ENCODE peak calls at places on chromosome 1, in five cellular contexts. U is cardiac muscle cell, H is NCI-H2081, W is neural crest cell, O is hypothalamus. C is an unnamed sample.

GRCh38 chr1:245686446-245687030 is 531.8 kb downstream of the KIF26B start:
- DNase-seq in W (no peak), H (no peak), U (no peak), O (no peak), C (no peak)

GRCh38 chr1:110005971-110006370 is 21.4 kb downstream of the AHCYL1 start:
- DNase-seq in H (no peak), U (no peak), O (no peak), W (no peak), C (no peak)

GRCh38 chr1:226217273-226217672 is 6.2 kb upstream of the MIXL1 start:
- DNase-seq in H (no peak), W (no peak), U (peak; percentile 32), O (no peak), C (no peak)

GRCh38 chr1:182389619-182390047 is 2.0 kb downstream of the GLUL start:
- DNase-seq in W (no peak), O (no peak), H (no peak), U (no peak), C (no peak)

GRCh38 chr1:223001653-223002634 is 141.1 kb downstream of the TLR5 start:
- DNase-seq in O (no peak), W (no peak), H (peak; percentile 57), U (no peak), C (no peak)

GRCh38 chr1:86848654-86849053 is 65.3 kb downstream of the SELENOF start:
- DNase-seq in W (no peak), U (no peak), O (no peak), H (no peak), C (no peak)

GRCh38 chr1:175388286-175388685 is 195.7 kb upstream of the KIAA0040 start:
- DNase-seq in W (no peak), H (no peak), O (no peak), U (no peak), C (no peak)

GRCh38 chr1:34711936-34712688 is 42.7 kb upstream of the GJB5 start:
- DNase-seq in U (no peak), H (no peak), O (no peak), W (no peak), C (no peak)

GRCh38 chr1:95578462-95578861 is 344.5 kb downstream of the RWDD3 start:
- DNase-seq in O (no peak), W (no peak), H (no peak), U (peak; percentile 15), C (no peak)

GRCh38 chr1:77031101-77031662 is 163.9 kb downstream of the ST6GALNAC5 start:
- DNase-seq in O (no peak), U (peak; percentile 35), H (peak; percentile 95), W (no peak), C (no peak)

GRCh38 chr1:6727535-6727934 is 25.9 kb upstream of the DNAJC11 start:
- DNase-seq in O (no peak), W (peak; percentile 77), U (peak; percentile 74), H (peak; percentile 34), C (peak; percentile 72)

GRCh38 chr1:87226341-87226760 is 102.3 kb upstream of the LMO4 start:
- DNase-seq in W (no peak), O (no peak), H (no peak), U (peak; percentile 99), C (peak; percentile 23)

GRCh38 chr1:96309783-96310182 is 411.8 kb upstream of the PTBP2 start:
- DNase-seq in H (no peak), W (no peak), O (no peak), U (peak; percentile 83), C (no peak)

GRCh38 chr1:230171337-230172015 is 104.4 kb downstream of the GALNT2 start:
- DNase-seq in H (no peak), W (no peak), O (no peak), U (no peak), C (no peak)

GRCh38 chr1:32743380-32744062 is 41.0 kb upstream of the SYNC start:
- DNase-seq in W (no peak), U (no peak), H (no peak), O (no peak), C (no peak)

GRCh38 chr1:234143681-234144080 is 229.6 kb upstream of the COA6 start:
- DNase-seq in W (no peak), O (no peak), H (no peak), U (no peak), C (no peak)

GRCh38 chr1:167486090-167486824 is 32.1 kb downstream of the CD247 start:
- DNase-seq in H (no peak), U (peak; percentile 9), W (no peak), O (no peak), C (no peak)

GRCh38 chr1:167676205-167676915 is 45.4 kb upstream of the MPZL1 start:
- DNase-seq in U (no peak), W (no peak), H (no peak), O (no peak), C (no peak)

GRCh38 chr1:29282924-29283803 is 46.8 kb downstream of the PTPRU start:
- DNase-seq in O (no peak), W (peak; percentile 31), H (no peak), U (peak; percentile 85), C (peak; percentile 96)

GRCh38 chr1:229287257-229287656 is 16.3 kb downstream of the RAB4A start:
- DNase-seq in O (no peak), W (no peak), U (no peak), H (no peak), C (no peak)

GRCh38 chr1:203794764-203795381 is 550 bp upstream of the ZBED6 start:
- DNase-seq in U (no peak), H (no peak), W (no peak), O (no peak), C (no peak)

GRCh38 chr1:89942825-89943658 is 51.9 kb upstream of the ZNF326 start:
- DNase-seq in H (no peak), W (no peak), O (no peak), U (no peak), C (no peak)

GRCh38 chr1:229752679-229753078 is 126.6 kb downstream of the URB2 start:
- DNase-seq in W (no peak), O (no peak), H (no peak), U (no peak), C (no peak)